ENCODE peak calls at places on chromosomes 6 and 20, in five cellular contexts. C is cardiac fibroblast, Q is tibial artery, R is stomach, Z is A549. U is an unnamed sample.

GRCh38 chr6:141472123-141472522 is 660.6 kb upstream of the GJE1 start:
- DNase-seq in Z (no peak), Q (no peak), C (no peak), R (no peak), U (no peak)

GRCh38 chr6:48614326-48614725 is 503.3 kb upstream of the PTCHD4 start:
- DNase-seq in R (no peak), C (no peak), Z (no peak), Q (no peak), U (no peak)

GRCh38 chr6:140393665-140394064 is 1019.2 kb upstream of the CITED2 start:
- DNase-seq in R (no peak), Z (no peak), Q (no peak), C (peak; percentile 83), U (no peak)

GRCh38 chr6:24489881-24490280 is 503 bp upstream of the GPLD1 start:
- DNase-seq in Q (no peak), Z (no peak), C (peak; percentile 14), R (no peak), U (no peak)

GRCh38 chr6:138160329-138161117 is 1.2 kb upstream of the ARFGEF3 start:
- DNase-seq in C (no peak), R (no peak), Q (no peak), Z (no peak), U (no peak)

GRCh38 chr6:27280064-27280539 is 32.0 kb downstream of the POM121L2 start:
- DNase-seq in Q (no peak), C (peak; percentile 78), R (no peak), Z (peak; percentile 72), U (no peak)

GRCh38 chr6:37690964-37691735 is 6.5 kb downstream of the MDGA1 start:
- DNase-seq in C (peak; percentile 64), R (no peak), Z (no peak), Q (no peak), U (no peak)

GRCh38 chr6:7541175-7542064 is at the start of gene DSP:
- DNase-seq in Z (peak; percentile 69), C (no peak), R (peak; percentile 89), Q (no peak), U (peak; percentile 37)

GRCh38 chr20:35463455-35464300 is 8.3 kb downstream of the CEP250 start:
- DNase-seq in R (peak; percentile 58), C (peak; percentile 80), Z (peak; percentile 74), Q (peak; percentile 33), U (no peak)

GRCh38 chr6:117540670-117541069 is 58.2 kb downstream of the DCBLD1 start:
- DNase-seq in Z (peak; percentile 56), C (peak; percentile 88), R (no peak), Q (no peak), U (no peak)

GRCh38 chr6:156720739-156721714 is 56.2 kb upstream of the ARID1B start:
- DNase-seq in C (peak; percentile 12), Q (peak; percentile 22), R (peak; percentile 73), Z (peak; percentile 7), U (peak; percentile 64)

GRCh38 chr6:87922947-87923330 is 124.7 kb upstream of the SPACA1 start:
- DNase-seq in Z (no peak), R (no peak), C (no peak), Q (no peak), U (peak; percentile 75)

GRCh38 chr6:16067568-16067967 is 61.3 kb upstream of the MYLIP start:
- DNase-seq in R (no peak), Z (no peak), Q (no peak), C (no peak), U (no peak)

GRCh38 chr6:157075549-157076426 is 247.5 kb downstream of the TMEM242 start:
- DNase-seq in C (peak; percentile 72), Z (no peak), Q (no peak), R (no peak), U (peak; percentile 52)

GRCh38 chr6:133070410-133071043 is 170.6 kb upstream of the EYA4 start:
- DNase-seq in R (no peak), Q (no peak), C (no peak), Z (no peak), U (no peak)

GRCh38 chr6:40634429-40634828 is 47.3 kb upstream of the LRFN2 start:
- DNase-seq in C (no peak), Z (no peak), R (no peak), Q (no peak), U (no peak)

GRCh38 chr20:661474-662288 is 8.7 kb upstream of the SRXN1 start:
- DNase-seq in R (no peak), Z (no peak), Q (no peak), C (no peak), U (no peak)

GRCh38 chr20:19130613-19130984 is 81.8 kb upstream of the SLC24A3 start:
- DNase-seq in C (no peak), Q (no peak), R (no peak), Z (no peak), U (no peak)

GRCh38 chr6:60671369-60671768 is 1614.7 kb downstream of the KHDRBS2 start:
- DNase-seq in C (no peak), R (no peak), Q (no peak), Z (no peak), U (no peak)

GRCh38 chr6:140050232-140050995 is 676.0 kb upstream of the CITED2 start:
- DNase-seq in C (peak; percentile 92), R (no peak), Z (no peak), Q (no peak), U (no peak)

GRCh38 chr6:7153807-7154206 is 46.0 kb downstream of the RREB1 start:
- DNase-seq in Z (no peak), Q (no peak), C (no peak), R (no peak), U (no peak)

GRCh38 chr6:138292482-138292881 is 74.2 kb upstream of the PBOV1 start:
- DNase-seq in Z (no peak), R (no peak), C (no peak), Q (no peak), U (no peak)

GRCh38 chr6:152587473-152587872 is 49.7 kb downstream of the SYNE1 start:
- DNase-seq in R (no peak), Z (no peak), Q (no peak), C (no peak), U (no peak)

GRCh38 chr20:37714973-37715657 is 21.3 kb downstream of the CTNNBL1 start:
- DNase-seq in Z (no peak), Q (no peak), C (peak; percentile 28), R (no peak), U (no peak)

GRCh38 chr6:44041461-44042260 is 85.6 kb downstream of the MRPL14 start:
- DNase-seq in Q (peak; percentile 31), C (peak; percentile 94), Z (peak; percentile 83), R (no peak), U (no peak)

GRCh38 chr6:51477912-51478311 is 609.5 kb downstream of the PKHD1 start:
- DNase-seq in Q (no peak), R (no peak), C (no peak), Z (no peak), U (no peak)

GRCh38 chr20:38260378-38261053 is at the start of gene KIAA1755:
- DNase-seq in Z (no peak), Q (no peak), R (no peak), C (no peak), U (no peak)

DNA sequence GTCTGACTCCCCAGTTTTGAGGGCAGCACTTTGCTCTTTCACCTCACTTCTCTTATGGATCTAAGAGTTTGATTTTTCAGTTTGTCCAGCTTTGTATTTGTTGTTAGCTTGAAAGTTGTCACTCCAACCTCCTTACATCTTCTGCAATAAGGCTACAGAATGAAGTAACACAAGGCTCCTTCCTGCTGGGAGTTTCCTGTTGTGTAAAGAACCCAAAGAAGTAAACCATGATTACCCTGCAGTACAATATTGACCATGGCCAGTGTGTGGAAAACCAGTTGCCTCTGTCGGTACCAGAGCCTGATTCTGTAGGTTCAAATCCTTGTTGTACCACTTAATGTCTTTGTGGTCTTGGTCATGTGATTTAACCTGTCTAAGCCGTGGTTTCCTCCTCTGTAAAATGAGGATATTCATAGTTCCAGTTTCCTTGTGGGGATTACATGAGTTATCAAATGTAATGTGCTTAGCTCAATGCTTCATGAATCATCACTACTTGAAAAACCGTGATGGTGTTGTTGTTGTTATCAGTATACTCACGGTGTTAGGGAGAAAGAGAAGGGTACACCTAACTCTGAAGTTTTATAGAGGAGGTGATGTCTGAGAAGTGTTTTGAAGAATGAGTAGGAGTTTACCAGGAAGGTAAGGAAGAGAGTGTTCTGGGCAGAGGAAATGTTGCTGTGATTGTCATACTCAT is 60.3 kb upstream of the PRELID3B start:
- DNase-seq in R (no peak), C (no peak), Q (no peak), Z (no peak), U (no peak)
- H3K4me3 ChIP-seq in R (no peak overlapping the region), C (no peak overlapping the region), Q (no peak overlapping the region), Z (no peak overlapping the region), U (no peak overlapping the region)

GRCh38 chr6:29021434-29021833 is 16.3 kb upstream of the ZNF311 start:
- DNase-seq in Z (no peak), R (no peak), Q (no peak), C (no peak), U (no peak)

GRCh38 chr6:29014729-29015608 is 9.9 kb upstream of the ZNF311 start:
- DNase-seq in R (no peak), Q (no peak), C (no peak), Z (no peak), U (no peak)

GRCh38 chr6:29016559-29017427 is 11.7 kb upstream of the ZNF311 start:
- DNase-seq in Q (peak; percentile 86), R (peak; percentile 88), C (peak; percentile 87), Z (peak; percentile 83), U (peak; percentile 77)

GRCh38 chr6:29019629-29020028 is 14.5 kb upstream of the ZNF311 start:
- DNase-seq in Z (no peak), Q (no peak), R (no peak), C (no peak), U (no peak)

DNA sequence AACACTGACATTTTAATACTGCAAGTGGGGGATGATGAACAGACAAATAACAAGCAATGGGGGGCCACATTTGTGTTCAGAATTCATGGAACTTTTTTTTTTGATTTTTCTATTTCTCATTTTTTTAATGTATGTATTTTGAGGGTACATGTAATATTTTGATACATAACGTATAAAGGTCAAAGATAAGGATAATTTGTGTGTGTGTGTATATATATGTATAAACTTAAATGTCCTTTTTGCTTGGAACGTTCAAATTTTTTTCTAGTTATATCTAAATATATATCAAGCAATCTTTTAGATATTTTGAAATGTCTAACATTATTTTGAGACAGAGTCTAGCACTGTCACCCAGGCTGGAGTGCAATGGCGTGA is 12.3 kb upstream of the ZNF311 start:
- DNase-seq in Z (no peak), C (no peak), Q (no peak), R (no peak), U (no peak)
- TF ChIP-seq CTCF in Z (no peak), C (no peak), Q (no peak), R (no peak), U (no peak)

DNA sequence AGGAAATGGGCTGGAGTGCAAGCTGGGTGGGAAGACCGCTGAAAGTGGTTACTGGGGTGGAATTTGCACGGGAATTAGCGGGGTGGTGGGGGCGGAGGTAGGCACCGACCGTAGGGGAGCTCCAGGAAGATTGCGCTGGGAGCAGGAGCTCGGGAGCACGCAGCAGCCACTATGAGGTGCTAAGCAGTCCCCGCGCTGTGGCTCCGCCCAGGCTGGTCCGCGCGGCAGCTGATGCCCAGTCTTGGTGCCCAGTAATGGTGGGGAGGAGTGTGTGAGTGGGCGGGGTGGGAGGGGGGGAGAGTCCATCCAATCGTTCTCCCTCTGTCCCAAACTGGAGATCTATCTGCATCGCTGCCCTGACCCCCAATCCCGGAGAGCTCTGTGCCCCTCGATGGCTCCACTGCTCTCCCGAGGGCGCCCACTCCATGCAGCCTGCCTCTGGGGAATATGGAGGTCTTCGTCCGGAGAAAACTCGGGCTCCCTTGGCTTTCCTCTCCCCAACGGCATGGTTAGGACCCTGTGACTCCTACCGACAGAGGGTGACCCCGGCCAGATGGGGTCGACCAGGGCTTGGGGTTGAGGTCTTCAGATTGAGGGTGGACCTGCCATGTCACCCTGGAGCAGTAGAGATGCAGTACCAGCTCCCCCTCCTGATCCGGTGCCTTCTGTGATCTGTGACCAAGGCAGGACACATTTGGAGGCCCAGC is 5.3 kb downstream of the TP53TG5 start:
- DNase-seq in R (no peak), C (no peak), Z (no peak), Q (peak; percentile 54), U (no peak)
- H3K4me3 ChIP-seq in R (peak overlapping the region; percentile 51), C (no peak overlapping the region), Z (no peak overlapping the region), Q (peak overlapping the region; percentile 51), U (no peak overlapping the region)

GRCh38 chr6:165889636-165890403 is 226.8 kb upstream of the PDE10A start:
- DNase-seq in C (peak; percentile 64), Q (no peak), Z (peak; percentile 43), R (no peak), U (no peak)
- TF ChIP-seq CTCF in C (peak; percentile 82), Q (no peak), Z (peak; percentile 6), R (peak; percentile 54), U (peak; percentile 64)